ENCODE peak calls at places on chromosomes 11 and 22, in six cellular contexts. S is body of pancreas, V is OCI-LY7, Y is cardiac muscle cell, J is MM.1S, W is endodermal cell. B is an unnamed sample.

GRCh38 chr22:30575011-30575671 is 676 bp upstream of the GAL3ST1 start:
- DNase-seq in S (peak; percentile 79), Y (no peak), V (no peak), W (peak; percentile 75), J (no peak), B (no peak)

GRCh38 chr22:50208430-50208938 is 7.7 kb downstream of the SELENOO start:
- DNase-seq in Y (no peak), W (no peak), S (no peak), V (no peak), J (no peak), B (no peak)

GRCh38 chr22:21043856-21044535 is 1.8 kb upstream of the LRRC74B start:
- DNase-seq in W (no peak), V (no peak), S (no peak), Y (no peak), J (no peak), B (no peak)

GRCh38 chr11:133832096-133833081 is 12.9 kb downstream of the SPATA19 start:
- DNase-seq in J (no peak), S (no peak), V (no peak), W (peak; percentile 46), Y (no peak), B (no peak)

GRCh38 chr11:99766816-99767215 is 746.1 kb downstream of the CNTN5 start:
- DNase-seq in W (no peak), J (no peak), V (no peak), Y (no peak), S (no peak), B (no peak)

GRCh38 chr22:36081023-36081431 is 52.4 kb upstream of the RBFOX2 start:
- DNase-seq in W (no peak), Y (no peak), J (no peak), S (peak; percentile 25), V (no peak), B (no peak)

GRCh38 chr22:23392420-23393121 is 187.5 kb downstream of the IGLL1 start:
- DNase-seq in Y (no peak), W (no peak), S (no peak), J (no peak), V (no peak), B (no peak)

GRCh38 chr11:250740-251299 is 14.0 kb downstream of the PSMD13 start:
- DNase-seq in S (peak; percentile 73), V (peak; percentile 60), J (peak; percentile 57), W (peak; percentile 93), Y (peak; percentile 71), B (peak; percentile 75)

GRCh38 chr22:40043086-40043485 is 48.3 kb downstream of the FAM83F start:
- DNase-seq in Y (no peak), J (no peak), V (no peak), W (no peak), S (peak; percentile 87), B (no peak)

GRCh38 chr11:63769044-63769718 is 606 bp upstream of the ZFTA start:
- DNase-seq in W (peak; percentile 66), J (peak; percentile 47), V (peak; percentile 55), S (no peak), Y (peak; percentile 51), B (peak; percentile 60)

GRCh38 chr22:19955241-19956128 is 13.9 kb upstream of the TXNRD2 start:
- DNase-seq in V (no peak), J (no peak), S (no peak), W (peak; percentile 43), Y (no peak), B (no peak)

GRCh38 chr11:102453286-102453797 is 777 bp upstream of the TMEM123 start:
- DNase-seq in J (peak; percentile 30), S (no peak), V (peak; percentile 39), Y (no peak), W (peak; percentile 64), B (no peak)

GRCh38 chr11:73100578-73100977 is 41.5 kb downstream of the FCHSD2 start:
- DNase-seq in J (no peak), Y (no peak), W (no peak), V (no peak), S (no peak), B (no peak)

GRCh38 chr11:12818333-12819015 is 144.3 kb downstream of the TEAD1 start:
- DNase-seq in S (no peak), V (no peak), Y (no peak), J (no peak), W (no peak), B (no peak)

GRCh38 chr22:33272866-33273265 is 214.7 kb upstream of the SYN3 start:
- DNase-seq in V (peak; percentile 73), W (no peak), S (no peak), Y (no peak), J (no peak), B (no peak)

GRCh38 chr22:33272180-33272579 is 214.0 kb upstream of the SYN3 start:
- DNase-seq in Y (no peak), V (no peak), J (no peak), S (peak; percentile 68), W (no peak), B (no peak)

GRCh38 chr22:33271390-33272161 is 213.4 kb upstream of the SYN3 start:
- DNase-seq in V (peak; percentile 99), S (peak; percentile 87), Y (no peak), J (no peak), W (no peak), B (peak; percentile 53)

GRCh38 chr22:33274941-33275443 is 216.8 kb upstream of the SYN3 start:
- DNase-seq in S (no peak), W (no peak), V (no peak), Y (no peak), J (no peak), B (no peak)

DNA sequence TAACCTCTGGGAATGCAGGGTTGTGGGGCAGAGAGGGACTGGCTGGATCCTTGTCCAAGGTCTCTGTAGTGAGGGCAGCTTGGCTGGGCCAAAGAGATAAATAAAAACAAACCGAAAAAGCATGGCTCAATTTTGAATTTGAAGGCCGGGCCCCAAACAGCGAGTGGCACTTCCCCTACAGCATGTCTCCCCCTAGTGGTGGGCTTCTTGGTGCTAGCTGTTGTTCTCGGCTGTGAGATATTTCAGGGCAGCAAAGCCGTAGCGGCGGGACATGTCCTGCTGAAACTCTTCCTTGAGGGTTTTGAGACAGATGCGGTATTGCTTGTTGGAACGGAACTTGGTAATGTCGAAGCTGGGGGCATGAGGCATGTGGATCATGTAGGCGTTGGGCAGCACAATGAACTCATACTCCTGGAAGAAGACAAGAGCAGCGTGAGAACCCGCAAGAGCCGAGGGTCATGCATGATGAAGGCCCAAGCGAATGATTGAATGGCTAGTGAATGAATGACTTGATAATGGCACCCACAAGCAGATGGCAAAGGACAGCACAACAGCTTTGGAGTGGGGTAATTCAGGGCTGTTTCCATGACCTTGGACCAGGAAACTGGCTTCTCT is 216.1 kb upstream of the SYN3 start:
- DNase-seq in W (peak; percentile 88), Y (peak; percentile 20), J (no peak), S (no peak), V (peak; percentile 87), B (no peak)
- TF ChIP-seq CTCF in W (peak; percentile 83), Y (peak; percentile 43), J (peak; percentile 63), S (peak; percentile 21), V (peak; percentile 96), B (peak; percentile 8)

GRCh38 chr11:123738374-123738773 is 3.1 kb downstream of the ZNF202 start:
- DNase-seq in W (no peak), J (no peak), S (no peak), V (no peak), Y (no peak), B (no peak)

GRCh38 chr11:123742778-123743177 is 1.3 kb upstream of the ZNF202 start:
- DNase-seq in Y (no peak), J (no peak), S (no peak), W (no peak), V (no peak), B (no peak)

GRCh38 chr11:123740787-123741158 is 687 bp downstream of the ZNF202 start:
- DNase-seq in Y (peak; percentile 7), S (peak; percentile 7), J (no peak), V (no peak), W (no peak), B (no peak)

GRCh38 chr11:123742334-123742733 is 874 bp upstream of the ZNF202 start:
- DNase-seq in Y (peak; percentile 9), W (peak; percentile 80), S (no peak), V (no peak), J (no peak), B (no peak)

DNA sequence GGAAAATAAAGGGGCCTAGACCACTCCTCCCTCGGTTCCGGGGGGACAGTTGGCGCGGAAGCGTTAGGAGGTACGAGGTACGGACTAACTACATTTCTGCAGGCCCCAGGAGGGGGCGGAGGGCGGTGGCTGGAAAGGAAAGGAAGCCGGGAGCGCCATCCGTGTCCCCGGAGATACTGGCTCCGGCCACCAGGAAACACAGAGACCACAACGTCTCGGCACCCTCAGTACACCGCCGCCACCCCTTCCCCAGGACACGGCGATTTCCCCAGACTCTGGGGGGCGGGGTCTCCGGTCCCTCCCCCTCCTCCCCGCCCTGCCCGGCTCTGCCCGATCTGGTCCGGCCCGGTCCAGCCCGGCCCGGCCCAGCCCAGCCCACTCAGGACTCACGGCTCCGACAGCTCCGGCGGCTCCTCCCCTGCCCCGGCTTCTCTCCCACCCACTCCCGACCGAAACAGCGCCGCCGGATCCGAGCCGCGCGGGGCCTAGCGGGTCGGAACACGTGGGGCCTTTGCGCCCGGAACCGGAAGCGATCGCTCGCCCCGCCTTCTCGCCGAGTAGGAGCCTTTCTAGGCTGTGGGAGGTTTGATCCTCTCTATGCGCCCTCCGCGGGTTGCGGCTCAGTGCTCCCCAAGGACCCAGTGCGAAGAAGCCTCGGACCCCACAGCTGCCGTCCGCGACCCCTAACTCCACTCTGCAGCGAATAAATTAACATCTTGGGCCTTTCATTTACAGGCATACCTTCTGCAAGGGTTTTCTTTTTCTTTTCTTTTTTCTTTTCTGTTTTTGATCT is at the start of gene ZNF202:
- DNase-seq in Y (peak; percentile 95), J (peak; percentile 92), W (peak; percentile 95), S (peak; percentile 92), V (peak; percentile 94), B (peak; percentile 93)
- H3K4me1 ChIP-seq in Y (peaks cover 12% of the 10 kb centered on the region), J (peaks cover 13% of the 10 kb centered on the region), W (peaks cover 5% of the 10 kb centered on the region), S (peaks cover 32% of the 10 kb centered on the region), V (peaks cover 24% of the 10 kb centered on the region), B (peaks cover 11% of the 10 kb centered on the region)

DNA sequence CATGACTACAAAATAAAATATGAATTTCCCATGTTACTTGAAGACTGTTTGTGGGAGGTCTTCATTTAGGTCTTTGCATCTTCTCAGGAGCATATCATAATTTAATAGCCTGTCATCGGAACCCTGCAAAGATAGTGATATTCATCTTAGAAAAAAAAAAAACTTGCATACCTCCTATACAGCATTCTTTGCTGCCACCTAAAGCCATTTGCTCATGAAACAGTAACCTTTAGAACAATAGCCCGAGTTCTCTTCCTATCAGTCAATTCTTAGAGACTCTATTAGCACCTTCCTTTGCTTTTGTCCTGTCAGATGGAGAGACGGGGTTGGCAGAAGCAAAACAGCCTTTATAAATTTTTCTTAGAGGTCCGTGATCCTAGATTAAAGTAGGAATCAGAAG is 75.2 kb downstream of the ARFGAP2 start:
- DNase-seq in J (no peak), Y (no peak), S (no peak), V (peak; percentile 27), W (no peak), B (no peak)
- TF ChIP-seq CTCF in J (no peak), Y (no peak), S (no peak), V (peak; percentile 46), W (no peak), B (no peak)

GRCh38 chr11:78163828-78164227 is 24.4 kb upstream of the ALG8 start:
- DNase-seq in W (no peak), Y (no peak), J (no peak), V (no peak), S (no peak), B (no peak)

GRCh38 chr11:78161346-78161745 is 21.9 kb upstream of the ALG8 start:
- DNase-seq in S (no peak), Y (no peak), J (no peak), W (no peak), V (no peak), B (no peak)

GRCh38 chr11:78161937-78162336 is 22.5 kb upstream of the ALG8 start:
- DNase-seq in S (peak; percentile 20), Y (no peak), J (no peak), W (no peak), V (no peak), B (no peak)

GRCh38 chr11:78158987-78159662 is 19.7 kb upstream of the ALG8 start:
- DNase-seq in J (no peak), W (no peak), Y (no peak), S (no peak), V (no peak), B (no peak)

GRCh38 chr11:78160557-78160956 is 21.1 kb upstream of the ALG8 start:
- DNase-seq in J (no peak), W (no peak), V (no peak), S (no peak), Y (no peak), B (no peak)
- H3K4me1 ChIP-seq in J (no peaks in the 10 kb centered on the region), W (no peaks in the 10 kb centered on the region), V (no peaks in the 10 kb centered on the region), S (peaks cover 9% of the 10 kb centered on the region), Y (peaks cover 15% of the 10 kb centered on the region), B (no peaks in the 10 kb centered on the region)

B was measured in mucosa of descending colon.